ENCODE peak calls at places on chromosome 4, in eight cellular contexts. X, R, J, Q, N, O, E and I are unnamed samples.

GRCh38 chr4:144575181-144575580 is 70.8 kb upstream of the HHIP start:
- DNase-seq in E (no peak), R (no peak), X (no peak), Q (no peak), O (no peak), J (no peak), N (no peak), I (no peak)

GRCh38 chr4:113094802-113095201 is 45.3 kb downstream of the ANK2 start:
- DNase-seq in N (no peak), X (no peak), Q (peak; percentile 37), R (no peak), O (no peak), J (no peak), E (no peak), I (no peak)

GRCh38 chr4:128958194-128958593 is 135.1 kb downstream of the SCLT1 start:
- DNase-seq in Q (no peak), E (peak; percentile 7), O (no peak), R (no peak), J (no peak), X (no peak), N (no peak), I (no peak)

GRCh38 chr4:174317531-174317930 is 33.8 kb downstream of the CEP44 start:
- DNase-seq in R (no peak), X (no peak), N (no peak), O (no peak), Q (no peak), J (no peak), E (no peak), I (no peak)

GRCh38 chr4:67084801-67085200 is 460.5 kb downstream of the CENPC start:
- DNase-seq in N (no peak), R (no peak), J (no peak), X (no peak), O (no peak), Q (no peak), E (no peak), I (no peak)

GRCh38 chr4:61532324-61532723 is 332.2 kb downstream of the ADGRL3 start:
- DNase-seq in Q (no peak), N (no peak), J (no peak), E (no peak), O (no peak), R (no peak), X (no peak), I (no peak)

GRCh38 chr4:177761692-177762091 is 319.5 kb upstream of the AGA start:
- DNase-seq in N (no peak), O (no peak), E (no peak), R (no peak), X (no peak), J (no peak), Q (no peak), I (no peak)

GRCh38 chr4:158410272-158410671 is 111.4 kb upstream of the RXFP1 start:
- DNase-seq in X (no peak), J (no peak), O (no peak), R (no peak), N (no peak), E (no peak), Q (no peak), I (no peak)

GRCh38 chr4:79147251-79147650 is 178.6 kb downstream of the NAA11 start:
- DNase-seq in J (no peak), O (no peak), X (no peak), E (no peak), Q (no peak), R (no peak), N (no peak), I (no peak)

DNA sequence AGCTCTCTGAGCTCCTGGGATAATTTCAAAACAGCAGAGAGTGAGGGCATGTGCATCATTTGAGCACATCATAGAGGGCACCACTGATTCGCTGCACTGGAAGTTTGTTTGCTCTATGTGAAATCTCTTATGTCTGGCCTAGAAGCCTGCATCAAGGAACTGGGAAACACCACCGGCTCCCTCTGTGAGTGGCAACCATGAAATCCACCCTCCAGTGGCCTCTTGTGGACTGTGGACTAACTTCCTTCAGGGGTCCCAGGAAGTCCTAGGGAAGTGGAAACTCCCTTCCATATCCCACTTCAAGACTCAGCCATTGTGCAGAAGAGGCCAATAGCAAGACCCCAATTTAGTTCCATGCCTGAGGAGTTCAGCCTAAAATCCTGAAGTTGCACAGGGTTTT is 48.0 kb upstream of the IGFBP7 start:
- DNase-seq in E (no peak), N (no peak), O (no peak), Q (peak; percentile 42), X (no peak), J (no peak), R (no peak), I (no peak)
- TF ChIP-seq CTCF in E (no peak), N (no peak), O (no peak), Q (peak; percentile 29), X (peak; percentile 19), J (no peak), R (peak; percentile 13), I (no peak)

DNA sequence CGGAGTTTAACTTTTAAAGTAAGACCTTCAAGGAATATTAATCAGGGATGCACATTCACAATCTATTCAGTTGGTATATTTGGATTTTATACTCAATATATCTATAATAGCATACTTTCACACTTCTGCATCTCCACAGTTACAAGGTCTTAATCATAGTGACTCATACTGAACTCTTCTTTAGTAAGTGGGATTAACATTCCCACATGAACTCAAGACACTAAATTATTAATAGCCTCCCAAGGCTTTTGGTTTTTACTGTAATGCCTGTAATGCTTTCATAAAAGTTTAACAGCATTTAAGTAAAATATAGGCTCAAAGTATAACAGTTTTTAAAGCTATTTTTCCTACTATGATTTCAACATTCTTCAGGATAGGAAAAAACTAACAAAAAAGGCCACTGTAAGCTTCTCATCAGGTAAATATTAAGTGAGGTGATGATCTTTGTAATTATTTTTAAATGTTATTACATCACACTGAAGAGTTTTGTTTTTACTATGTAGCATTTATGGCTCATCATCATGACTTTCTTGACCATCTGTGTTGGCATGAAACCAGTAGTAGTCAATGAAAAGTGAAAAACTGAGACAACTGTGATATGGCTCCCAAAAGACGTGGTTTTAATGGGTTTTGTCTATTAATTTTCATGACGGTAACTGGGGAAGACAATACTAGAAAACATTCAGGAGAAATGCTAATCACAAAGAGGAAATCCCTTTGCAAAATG is 91.5 kb upstream of the GALNT7 start:
- DNase-seq in O (no peak), J (no peak), Q (no peak), N (no peak), E (no peak), X (no peak), R (no peak), I (no peak)
- TF ChIP-seq CTCF in O (no peak), J (no peak), Q (no peak), N (no peak), E (no peak), X (no peak), R (no peak), I (no peak)

GRCh38 chr4:150948710-150949109 is 66.4 kb downstream of the LRBA start:
- DNase-seq in O (no peak), X (no peak), J (no peak), N (no peak), E (no peak), Q (no peak), R (no peak), I (no peak)
- TF ChIP-seq CTCF in O (no peak), X (no peak), J (no peak), N (no peak), E (no peak), Q (no peak), R (no peak), I (no peak)

DNA sequence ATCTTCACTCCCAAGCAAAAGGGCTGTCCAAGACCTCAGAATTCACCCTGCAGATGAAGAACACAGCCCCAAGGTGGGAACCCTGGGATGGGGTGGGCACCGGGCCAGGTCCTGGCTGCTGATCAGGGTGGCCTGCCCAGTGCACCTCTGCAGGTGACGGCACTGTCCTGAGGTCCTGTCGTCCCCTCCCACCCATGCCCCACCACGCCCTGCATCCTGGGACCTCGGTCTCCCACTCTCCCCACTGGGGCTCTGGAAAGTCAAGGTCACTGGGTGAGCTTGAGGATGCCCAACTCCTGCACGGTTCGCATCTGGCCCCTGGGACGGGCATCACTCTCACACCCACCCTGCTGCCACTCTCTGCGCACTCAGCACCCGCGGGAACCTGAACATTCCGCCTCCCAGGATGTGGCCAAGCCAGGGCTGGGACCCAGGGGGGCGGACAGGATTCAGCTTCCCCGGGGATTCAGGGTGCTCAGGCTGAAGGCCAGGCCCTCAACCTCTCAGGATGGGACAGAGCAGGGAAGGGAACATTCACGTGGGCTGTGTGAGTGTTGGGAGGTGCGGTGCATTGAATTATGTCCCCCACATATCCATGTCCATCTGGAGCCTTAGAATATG is 115.9 kb downstream of the CPZ start:
- DNase-seq in O (peak; percentile 37), R (peak; percentile 42), N (no peak), E (no peak), J (no peak), Q (peak; percentile 12), X (no peak), I (no peak)
- TF ChIP-seq CTCF in O (no peak), R (no peak), N (no peak), E (no peak), J (no peak), Q (no peak), X (no peak), I (no peak)